ENCODE peak calls at places on chromosomes 16 and 17, in eight cellular contexts. W, I, A, J, G, M, N and T are unnamed samples.

GRCh38 chr17:58630883-58631522 is 60.8 kb downstream of the TEX14 start:
- DNase-seq in W (no peak), I (peak), A (no peak), J (peak), G (no peak), M (no peak), N (peak), T (no peak)

GRCh38 chr17:333626-334396 is 18.8 kb downstream of the RPH3AL start:
- DNase-seq in W (no peak), I (no peak), A (peak), J (peak), G (peak), M (no peak), N (no peak), T (peak)

GRCh38 chr16:75943705-75944514 is 217.6 kb upstream of the CPHXL start:
- DNase-seq in W (no peak), I (no peak), A (no peak), J (no peak), G (no peak), M (no peak), N (no peak), T (no peak)

GRCh38 chr17:3710951-3711383 is 12.7 kb upstream of the HASPIN start:
- DNase-seq in W (peak), I (peak), A (no peak), J (peak), G (peak), M (no peak), N (no peak), T (peak)

GRCh38 chr16:49608095-49608494 is 234.5 kb downstream of the C16orf78 start:
- DNase-seq in W (no peak), I (no peak), A (no peak), J (no peak), G (peak), M (no peak), N (peak), T (no peak)

GRCh38 chr17:80765241-80766022 is 220.8 kb downstream of the RPTOR start:
- DNase-seq in W (no peak), I (no peak), A (no peak), J (no peak), G (no peak), M (no peak), N (no peak), T (no peak)

GRCh38 chr16:24540575-24541240 is 1.3 kb downstream of the RBBP6 start:
- DNase-seq in W (peak), I (peak), A (no peak), J (no peak), G (peak), M (peak), N (no peak), T (no peak)

GRCh38 chr17:4478318-4478830 is 20.3 kb upstream of the SPNS2 start:
- DNase-seq in W (no peak), I (no peak), A (no peak), J (no peak), G (no peak), M (no peak), N (no peak), T (no peak)

GRCh38 chr17:61833536-61834203 is 29.7 kb downstream of the BRIP1 start:
- DNase-seq in W (peak), I (no peak), A (no peak), J (no peak), G (peak), M (peak), N (no peak), T (no peak)

GRCh38 chr17:8739104-8739503 is 5.5 kb downstream of the CCDC42 start:
- DNase-seq in W (no peak), I (no peak), A (no peak), J (no peak), G (no peak), M (no peak), N (no peak), T (no peak)

GRCh38 chr16:86431540-86431939 is 78.8 kb upstream of the FOXF1 start:
- DNase-seq in W (no peak), I (no peak), A (no peak), J (no peak), G (no peak), M (no peak), N (no peak), T (no peak)

GRCh38 chr16:66258916-66259845 is 107.3 kb upstream of the CDH5 start:
- DNase-seq in W (no peak), I (no peak), A (no peak), J (no peak), G (no peak), M (no peak), N (no peak), T (no peak)

GRCh38 chr16:26857371-26857770 is 209.4 kb upstream of the C16orf82 start:
- DNase-seq in W (no peak), I (no peak), A (no peak), J (no peak), G (no peak), M (no peak), N (no peak), T (no peak)

GRCh38 chr17:48856122-48856821 is 25.4 kb downstream of the CALCOCO2 start:
- DNase-seq in W (no peak), I (no peak), A (no peak), J (no peak), G (no peak), M (no peak), N (no peak), T (no peak)

GRCh38 chr17:48854774-48855476 is 24.1 kb downstream of the CALCOCO2 start:
- DNase-seq in W (no peak), I (no peak), A (no peak), J (no peak), G (no peak), M (no peak), N (no peak), T (no peak)

GRCh38 chr17:48860034-48860433 is 29.2 kb downstream of the CALCOCO2 start:
- DNase-seq in W (no peak), I (no peak), A (no peak), J (no peak), G (no peak), M (no peak), N (no peak), T (no peak)
- TF ChIP-seq CTCF in W (peak), I (peak), A (no peak), J (no peak), G (no peak), M (no peak), N (peak), T (peak)

GRCh38 chr17:57121308-57122042 is 36.4 kb downstream of the AKAP1 start:
- DNase-seq in W (peak), I (no peak), A (no peak), J (no peak), G (peak), M (peak), N (peak), T (no peak)
- TF ChIP-seq CTCF in W (peak), I (no peak), A (peak), J (peak), G (peak), M (peak), N (peak), T (no peak)

GRCh38 chr16:74575175-74575804 is 31.6 kb downstream of the GLG1 start:
- DNase-seq in W (no peak), I (no peak), A (no peak), J (no peak), G (no peak), M (no peak), N (no peak), T (no peak)
- TF ChIP-seq CTCF in W (no peak), I (no peak), A (peak), J (no peak), G (no peak), M (no peak), N (no peak), T (no peak)

GRCh38 chr17:44968225-44969143 is at the start of gene C1QL1:
- DNase-seq in W (peak), I (peak), A (peak), J (peak), G (peak), M (peak), N (peak), T (peak)
- TF ChIP-seq CTCF in W (peak), I (no peak), A (no peak), J (peak), G (peak), M (no peak), N (peak), T (no peak)

GRCh38 chr16:80323808-80324195 is 217.0 kb upstream of the DYNLRB2 start:
- DNase-seq in W (no peak), I (no peak), A (no peak), J (no peak), G (no peak), M (no peak), N (no peak), T (no peak)

GRCh38 chr16:80317132-80318098 is 223.4 kb upstream of the DYNLRB2 start:
- DNase-seq in W (no peak), I (no peak), A (no peak), J (no peak), G (no peak), M (peak), N (no peak), T (no peak)

GRCh38 chr16:80323187-80323807 is 217.5 kb upstream of the DYNLRB2 start:
- DNase-seq in W (no peak), I (no peak), A (no peak), J (no peak), G (no peak), M (no peak), N (no peak), T (no peak)

GRCh38 chr16:80318107-80318506 is 222.7 kb upstream of the DYNLRB2 start:
- DNase-seq in W (no peak), I (no peak), A (no peak), J (no peak), G (no peak), M (no peak), N (no peak), T (no peak)

GRCh38 chr16:80319181-80319580 is 221.6 kb upstream of the DYNLRB2 start:
- DNase-seq in W (no peak), I (no peak), A (no peak), J (no peak), G (no peak), M (no peak), N (no peak), T (no peak)
- TF ChIP-seq CTCF in W (peak), I (no peak), A (no peak), J (no peak), G (no peak), M (no peak), N (no peak), T (no peak)

DNA sequence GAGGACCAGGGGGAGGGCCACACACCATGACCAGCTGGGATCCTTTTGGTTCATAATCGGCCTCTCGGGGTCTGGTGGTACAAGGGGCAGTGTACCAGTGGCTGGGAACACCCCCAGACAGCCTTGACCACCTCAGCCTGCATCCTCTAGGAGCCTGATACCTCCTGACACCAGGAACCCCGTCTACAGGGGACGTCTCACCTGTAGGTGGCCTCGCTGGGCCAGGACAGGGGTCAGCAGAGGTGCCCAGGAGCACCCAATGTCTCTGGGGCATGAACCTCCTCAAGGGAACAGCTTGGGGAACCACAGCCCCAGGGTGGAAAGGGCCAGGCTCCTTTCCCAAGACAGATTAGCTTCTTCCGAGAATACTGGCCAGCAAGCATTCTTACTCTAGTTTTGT is 2.5 kb upstream of the METRNL start:
- DNase-seq in W (no peak), I (no peak), A (no peak), J (no peak), G (no peak), M (peak), N (no peak), T (no peak)
- TF ChIP-seq CTCF in W (peak), I (no peak), A (peak), J (no peak), G (no peak), M (peak), N (peak), T (no peak)

DNA sequence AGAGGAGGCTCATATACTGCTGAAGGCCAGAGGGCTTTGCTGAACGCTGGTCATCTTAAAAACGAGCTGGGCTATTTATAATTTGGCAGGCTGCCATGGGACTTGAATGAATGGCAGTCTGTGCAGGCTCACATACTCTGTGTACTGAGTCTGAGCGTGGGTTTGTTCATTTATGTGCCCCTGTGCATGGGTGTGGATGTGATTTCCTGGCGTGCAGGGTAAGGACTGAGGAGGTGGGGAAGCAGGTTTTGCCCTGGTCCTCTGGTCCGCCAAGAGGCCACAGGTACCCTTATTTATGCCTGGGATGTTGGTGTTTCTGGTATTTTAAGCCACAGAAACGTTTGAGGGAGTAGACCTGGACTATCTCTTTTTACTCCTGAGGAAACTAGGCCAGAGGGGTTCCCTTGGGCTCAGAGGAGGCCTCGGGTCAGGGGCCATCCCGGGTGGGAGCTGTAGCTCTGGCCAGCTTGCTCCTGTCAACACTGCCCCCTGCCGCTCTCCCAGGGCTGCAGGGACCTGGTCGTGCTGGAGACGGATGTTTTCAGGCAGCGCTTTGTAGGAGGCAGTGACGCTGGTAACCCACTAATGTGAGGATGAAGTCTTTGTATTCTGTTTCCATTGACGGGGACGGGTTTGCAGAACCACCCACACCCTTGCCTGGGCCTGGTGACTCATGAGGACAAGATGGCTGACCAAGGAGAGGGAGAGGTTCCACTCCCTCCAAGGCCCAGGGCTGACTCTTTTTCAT is 184.4 kb downstream of the MSI2 start:
- DNase-seq in W (peak), I (peak), A (peak), J (peak), G (peak), M (peak), N (peak), T (peak)
- TF ChIP-seq CTCF in W (no peak), I (peak), A (peak), J (no peak), G (peak), M (peak), N (peak), T (peak)